ENCODE peak calls at places on chromosomes 2 and 18, in five cellular contexts. T, Q, N, Z and G are unnamed samples.

GRCh38 chr2:47785986-47786385 is 3.0 kb downstream of the MSH6 start:
- DNase-seq in Q (no peak), Z (peak; percentile 62), T (no peak), N (no peak), G (no peak)

GRCh38 chr2:156305121-156305520 is 27.4 kb downstream of the NR4A2 start:
- DNase-seq in Z (no peak), T (no peak), Q (no peak), N (no peak), G (no peak)

GRCh38 chr2:239178954-239179353 is 221.9 kb downstream of the HDAC4 start:
- DNase-seq in Z (no peak), T (no peak), N (no peak), Q (no peak), G (no peak)

GRCh38 chr18:24373331-24373730 is 24.3 kb downstream of the OSBPL1A start:
- DNase-seq in T (no peak), N (no peak), Q (no peak), Z (no peak), G (no peak)

GRCh38 chr2:84957771-84958134 is 13.2 kb upstream of the KCMF1 start:
- DNase-seq in Z (no peak), N (no peak), Q (no peak), T (no peak), G (no peak)

GRCh38 chr2:235206399-235206798 is 254.6 kb downstream of the SH3BP4 start:
- DNase-seq in T (no peak), Q (no peak), N (no peak), Z (no peak), G (no peak)

GRCh38 chr2:27306657-27307544 is 1.3 kb downstream of the UCN start:
- DNase-seq in Q (no peak), T (peak; percentile 42), Z (no peak), N (no peak), G (no peak)

GRCh38 chr2:8563814-8564474 is 117.9 kb upstream of the ID2 start:
- DNase-seq in N (no peak), Z (no peak), Q (no peak), T (no peak), G (no peak)

GRCh38 chr2:48699377-48699951 is 56.1 kb downstream of the LHCGR start:
- DNase-seq in N (no peak), Q (no peak), Z (no peak), T (peak; percentile 18), G (no peak)

GRCh38 chr2:99861376-99861760 is 281.0 kb downstream of the AFF3 start:
- DNase-seq in T (no peak), N (no peak), Q (no peak), Z (no peak), G (peak; percentile 19)

DNA sequence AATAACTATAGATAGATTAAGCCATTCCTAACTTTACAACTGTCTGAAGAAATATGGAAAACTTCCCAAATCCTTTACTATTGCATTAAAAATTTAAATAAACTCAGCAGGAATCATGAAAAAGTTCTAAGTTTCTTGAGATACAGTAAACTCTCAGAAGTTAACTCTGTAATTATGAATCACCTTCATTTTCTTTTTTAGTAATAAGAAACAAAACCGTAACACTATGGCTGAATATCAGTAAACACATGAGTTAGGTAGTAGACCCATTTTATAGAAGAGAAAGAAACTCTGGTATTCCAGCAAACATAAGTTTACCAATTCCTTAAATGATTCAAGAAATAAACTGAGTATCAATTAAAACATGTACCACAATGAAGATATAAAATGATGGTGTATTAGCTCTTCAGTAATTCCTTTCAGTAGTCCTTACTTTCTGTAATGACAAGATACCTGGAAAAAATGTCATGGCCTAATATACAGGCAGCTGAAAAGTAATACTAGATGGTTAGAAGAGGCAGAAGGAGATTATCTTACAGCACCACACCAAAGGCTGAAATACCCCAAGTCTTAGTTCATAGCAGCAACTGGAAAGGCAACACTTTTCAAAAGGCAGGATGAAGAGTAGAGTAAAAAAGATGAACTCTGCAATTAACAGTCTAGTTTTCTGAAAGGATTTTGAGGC is 11.5 kb downstream of the TRIP12 start:
- DNase-seq in Q (no peak), N (no peak), Z (no peak), T (no peak), G (peak; percentile 9)
- TF ChIP-seq CTCF in Q (no peak), N (no peak), Z (no peak), T (no peak), G (no peak)

GRCh38 chr2:21294446-21294845 is 170.7 kb downstream of the TDRD15 start:
- DNase-seq in Q (no peak), N (no peak), Z (no peak), T (no peak), G (no peak)
- H3K27ac ChIP-seq in Q (no peak overlapping the region), N (no peak overlapping the region), Z (no peak overlapping the region), T (no peak overlapping the region), G (no peak overlapping the region)

GRCh38 chr2:42809876-42810125 is 17.4 kb upstream of the HAAO start:
- DNase-seq in Q (peak; percentile 88), N (peak; percentile 85), Z (no peak), T (peak; percentile 86), G (peak; percentile 93)
- TF ChIP-seq CTCF in Q (peak; percentile 44), N (peak; percentile 49), Z (no peak), T (peak; percentile 43), G (no peak)

GRCh38 chr18:57433492-57434176 is 1.5 kb upstream of the ONECUT2 start:
- DNase-seq in T (no peak), N (no peak), Z (no peak), Q (peak; percentile 15), G (no peak)
- H3K27ac ChIP-seq in T (no peak overlapping the region), N (no peak overlapping the region), Z (no peak overlapping the region), Q (no peak overlapping the region), G (no peak overlapping the region)